ENCODE peak calls at places on chromosome 6, in five cellular contexts. K, V, N, Q and T are unnamed samples.

GRCh38 chr6:53359843-53360834 is 11.4 kb upstream of the ELOVL5 start:
- DNase-seq in N (no peak), V (no peak), K (peak), Q (no peak), T (no peak)

GRCh38 chr6:89430563-89430962 is 2.4 kb upstream of the ANKRD6 start:
- DNase-seq in K (no peak), N (no peak), V (no peak), Q (no peak), T (peak)

GRCh38 chr6:155916870-155917624 is 461.4 kb upstream of the NOX3 start:
- DNase-seq in K (no peak), V (no peak), Q (no peak), N (no peak), T (no peak)

GRCh38 chr6:166608819-166609218 is 18.2 kb downstream of the RPS6KA2 start:
- DNase-seq in V (no peak), K (no peak), N (no peak), Q (peak), T (no peak)

GRCh38 chr6:104126621-104127020 is 733.1 kb downstream of the HACE1 start:
- DNase-seq in V (no peak), Q (no peak), N (no peak), K (no peak), T (no peak)

GRCh38 chr6:122735618-122736017 is 43.9 kb upstream of the FABP7 start:
- DNase-seq in K (no peak), N (no peak), Q (no peak), V (no peak), T (no peak)

GRCh38 chr6:140809694-140810101 is 1323.0 kb upstream of the GJE1 start:
- DNase-seq in N (no peak), Q (no peak), K (no peak), V (no peak), T (no peak)

GRCh38 chr6:143673638-143674037 is 4.1 kb upstream of the PHACTR2 start:
- DNase-seq in Q (no peak), N (no peak), K (peak), V (peak), T (no peak)

GRCh38 chr6:70166088-70166958 is 136.6 kb downstream of the COL9A1 start:
- DNase-seq in Q (peak), V (no peak), N (no peak), K (peak), T (peak)

GRCh38 chr6:154352898-154353585 is 3.6 kb downstream of the IPCEF1 start:
- DNase-seq in Q (no peak), K (no peak), N (no peak), V (no peak), T (no peak)

GRCh38 chr6:36838896-36839818 is at the start of gene CPNE5:
- DNase-seq in Q (no peak), V (no peak), K (no peak), N (no peak), T (no peak)

GRCh38 chr6:14796974-14797762 is 448.7 kb upstream of the JARID2 start:
- DNase-seq in K (peak), V (peak), Q (no peak), N (no peak), T (no peak)

GRCh38 chr6:85015396-85015990 is 251.1 kb upstream of the TBX18 start:
- DNase-seq in V (no peak), K (peak), Q (peak), N (no peak), T (peak)

GRCh38 chr6:148868314-148868713 is 121.5 kb downstream of the UST start:
- DNase-seq in K (peak), N (no peak), Q (peak), V (peak), T (no peak)

GRCh38 chr6:112144145-112144926 is 56.9 kb downstream of the FAM229B start:
- DNase-seq in Q (no peak), V (no peak), K (no peak), N (no peak), T (no peak)

GRCh38 chr6:161618816-161619454 is 345.1 kb upstream of the AGPAT4 start:
- DNase-seq in N (no peak), V (peak), K (peak), Q (no peak), T (peak)

GRCh38 chr6:89895273-89895874 is 1.1 kb downstream of the GJA10 start:
- DNase-seq in K (peak), V (no peak), Q (peak), N (no peak), T (peak)

GRCh38 chr6:4017847-4018193 is 61.1 kb downstream of the FAM217A start:
- DNase-seq in N (no peak), V (no peak), Q (no peak), K (peak), T (no peak)

GRCh38 chr6:32941412-32941784 is 570 bp upstream of the HLA-DMB start:
- DNase-seq in Q (no peak), N (peak), K (no peak), V (no peak), T (no peak)

GRCh38 chr6:134541001-134541400 is 223.1 kb upstream of the SGK1 start:
- DNase-seq in V (no peak), N (no peak), Q (no peak), K (no peak), T (no peak)

GRCh38 chr6:28607990-28608389 is 82.3 kb downstream of the GPX5 start:
- DNase-seq in N (no peak), Q (no peak), V (no peak), K (no peak), T (no peak)

GRCh38 chr6:83707829-83708545 is 914 bp downstream of the SNAP91 start:
- DNase-seq in V (no peak), K (peak), Q (no peak), N (no peak), T (peak)

GRCh38 chr6:56764081-56764566 is 121.4 kb upstream of the DST start:
- DNase-seq in K (peak), Q (no peak), N (no peak), V (no peak), T (no peak)

GRCh38 chr6:38233161-38233791 is 406.5 kb downstream of the BTBD9 start:
- DNase-seq in V (no peak), K (peak), N (no peak), Q (no peak), T (no peak)

GRCh38 chr6:167686204-167686893 is 140.4 kb upstream of the AFDN start:
- DNase-seq in Q (no peak), V (no peak), K (no peak), N (no peak), T (no peak)

GRCh38 chr6:137493218-137494038 is 766 bp downstream of the OLIG3 start:
- DNase-seq in K (no peak), V (no peak), N (no peak), Q (no peak), T (no peak)

GRCh38 chr6:135576055-135576454 is 78.5 kb upstream of the AHI1 start:
- DNase-seq in Q (peak), N (no peak), K (peak), V (peak), T (no peak)

GRCh38 chr6:129502261-129502660 is 207.7 kb downstream of the ARHGAP18 start:
- DNase-seq in K (peak), Q (no peak), V (no peak), N (no peak), T (no peak)

GRCh38 chr6:117497237-117497636 is 14.8 kb downstream of the DCBLD1 start:
- DNase-seq in N (no peak), Q (no peak), K (no peak), V (no peak), T (no peak)

GRCh38 chr6:106975699-106976032 is 1.1 kb upstream of the CD24 start:
- DNase-seq in V (no peak), N (no peak), K (no peak), Q (no peak), T (no peak)

GRCh38 chr6:106973841-106974336 is 640 bp downstream of the CD24 start:
- DNase-seq in Q (no peak), V (no peak), K (no peak), N (no peak), T (peak)

GRCh38 chr6:106976270-106976669 is 1.7 kb upstream of the CD24 start:
- DNase-seq in N (no peak), Q (no peak), V (no peak), K (no peak), T (no peak)

GRCh38 chr6:106974337-106974998 is at the start of gene CD24:
- DNase-seq in K (no peak), V (no peak), N (no peak), Q (no peak), T (peak)

DNA sequence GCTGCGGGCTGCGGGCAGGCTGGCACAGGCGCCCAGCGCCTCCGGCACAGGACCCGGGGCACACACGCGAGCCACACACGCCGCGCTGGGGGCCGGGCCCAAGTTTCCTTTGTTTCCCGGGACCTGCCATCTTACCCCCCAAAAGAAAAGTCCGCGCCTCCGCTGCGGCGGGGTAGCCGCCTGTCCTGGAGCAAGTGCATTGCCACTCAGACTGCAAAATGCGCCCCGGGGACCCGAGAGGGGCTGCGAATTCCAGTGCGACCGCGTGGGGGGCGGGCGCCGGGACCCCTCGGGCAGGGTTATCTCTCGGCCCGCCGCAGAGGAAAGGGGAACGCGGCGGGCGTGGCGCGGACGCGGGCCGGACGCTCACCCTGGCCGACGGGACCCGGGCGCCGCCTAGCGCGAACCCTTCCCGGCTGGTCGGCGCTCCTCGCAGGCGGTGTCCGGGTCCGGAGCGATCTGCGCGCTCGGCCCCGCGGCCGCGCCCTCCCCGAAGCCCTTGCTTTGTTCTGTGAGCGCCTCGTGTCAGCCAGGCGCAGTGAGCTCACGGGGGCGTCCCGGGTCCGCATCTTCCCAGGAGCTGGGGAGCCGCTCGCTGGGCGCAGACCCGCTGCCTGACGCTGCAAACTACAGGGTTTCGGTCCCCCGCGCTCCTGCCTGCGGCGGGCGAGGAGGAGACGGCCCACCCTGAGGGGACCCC is 620 bp upstream of the CD24 start:
- DNase-seq in N (no peak), K (peak), V (no peak), Q (no peak), T (peak)
- TF ChIP-seq CTCF in N (no peak), K (no peak), V (no peak), Q (no peak), T (peak)

DNA sequence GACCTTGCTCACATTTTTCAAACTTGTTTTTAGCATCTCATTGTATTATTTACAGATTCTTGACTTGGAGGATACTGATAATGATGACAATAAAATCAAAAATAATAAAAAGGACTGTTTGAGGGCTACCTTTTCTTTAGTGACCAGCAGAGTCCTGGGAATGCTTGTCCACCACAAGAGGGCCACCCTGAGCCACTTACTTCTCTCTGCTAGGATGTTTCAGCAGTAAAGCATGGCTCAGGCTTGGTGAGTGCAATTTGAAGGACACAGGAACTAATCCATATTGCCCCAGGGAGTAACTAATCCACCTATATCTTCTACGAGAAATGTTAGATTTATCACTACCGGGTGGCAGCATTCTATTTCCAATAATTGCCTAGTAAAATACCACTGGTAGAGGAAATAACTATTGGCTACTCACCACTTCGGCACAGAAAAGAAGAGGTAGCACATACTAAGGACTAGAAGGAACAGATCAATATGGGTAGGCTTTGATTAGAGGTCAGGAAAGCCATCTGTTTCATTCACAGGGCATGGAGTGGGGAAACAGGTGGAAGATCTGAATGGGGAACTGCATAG is 5.8 kb upstream of the KIAA0408 start:
- DNase-seq in Q (no peak), V (no peak), K (peak), N (peak), T (peak)
- TF ChIP-seq CTCF in Q (peak), V (peak), K (peak), N (peak), T (peak)

GRCh38 chr6:34143884-34144580 is 1.9 kb downstream of the GRM4 start:
- DNase-seq in V (no peak), Q (no peak), N (peak), K (no peak), T (peak)
- TF ChIP-seq CTCF in V (peak), Q (peak), N (no peak), K (no peak), T (peak)

GRCh38 chr6:47241742-47242482 is 67.8 kb downstream of the TNFRSF21 start:
- DNase-seq in Q (no peak), V (peak), N (no peak), K (peak), T (no peak)
- TF ChIP-seq CTCF in Q (no peak), V (peak), N (no peak), K (peak), T (no peak)

GRCh38 chr6:25637946-25638345 is 14.1 kb upstream of the SCGN start:
- DNase-seq in V (no peak), Q (no peak), N (no peak), K (no peak), T (no peak)
- TF ChIP-seq CTCF in V (no peak), Q (no peak), N (no peak), K (no peak), T (no peak)

GRCh38 chr6:11595903-11596302 is 58.4 kb downstream of the TMEM170B start:
- DNase-seq in K (peak), N (no peak), V (no peak), Q (no peak), T (no peak)
- TF ChIP-seq CTCF in K (peak), N (no peak), V (peak), Q (peak), T (peak)

GRCh38 chr6:8888468-8888867 is 453.1 kb upstream of the SLC35B3 start:
- DNase-seq in V (no peak), Q (no peak), N (no peak), K (peak), T (no peak)
- TF ChIP-seq CTCF in V (no peak), Q (no peak), N (no peak), K (no peak), T (peak)

GRCh38 chr6:16338577-16339262 is 100.3 kb downstream of the GMPR start:
- DNase-seq in N (no peak), V (peak), K (peak), Q (peak), T (no peak)
- TF ChIP-seq CTCF in N (no peak), V (peak), K (peak), Q (peak), T (peak)